ENCODE peak calls at places on chromosomes 3 and 15, in four cellular contexts. K is AG04450, O is endothelial cell, E is mucosa of descending colon. Y is an unnamed sample.

GRCh38 chr3:71305246-71306206 is 278.0 kb downstream of the FOXP1 start:
- DNase-seq in O (peak; percentile 37), K (no peak), E (peak; percentile 29), Y (no peak)

GRCh38 chr3:56758539-56758981 is 43.2 kb downstream of the ARHGEF3 start:
- DNase-seq in O (no peak), E (no peak), K (peak; percentile 68), Y (peak; percentile 95)

GRCh38 chr15:81752974-81753373 is 292.8 kb downstream of the MEX3B start:
- DNase-seq in O (no peak), E (no peak), K (no peak), Y (no peak)

GRCh38 chr3:14213066-14213774 is 34.6 kb downstream of the LSM3 start:
- DNase-seq in K (no peak), E (no peak), O (no peak), Y (no peak)

GRCh38 chr3:24387000-24387399 is 107.7 kb downstream of the THRB start:
- DNase-seq in E (no peak), K (no peak), O (no peak), Y (no peak)

GRCh38 chr15:33059184-33059583 is 135.3 kb downstream of the FMN1 start:
- DNase-seq in O (no peak), K (peak; percentile 15), E (no peak), Y (peak; percentile 47)

GRCh38 chr3:68866157-68866556 is 66.2 kb downstream of the TAFA4 start:
- DNase-seq in E (no peak), O (no peak), K (no peak), Y (no peak)

GRCh38 chr3:184553385-184553784 is 8.2 kb upstream of the EPHB3 start:
- DNase-seq in E (no peak), K (no peak), O (no peak), Y (no peak)

GRCh38 chr3:185851046-185851445 is 26.2 kb upstream of the IGF2BP2 start:
- DNase-seq in E (no peak), O (no peak), K (no peak), Y (peak; percentile 4)

GRCh38 chr3:148796799-148797198 is 30.8 kb upstream of the CPB1 start:
- DNase-seq in K (no peak), E (no peak), O (no peak), Y (no peak)

GRCh38 chr3:47865192-47865591 is 62.3 kb downstream of the DHX30 start:
- DNase-seq in K (no peak), E (no peak), O (no peak), Y (no peak)

GRCh38 chr15:40392986-40393948 is 10.7 kb downstream of the KNSTRN start:
- DNase-seq in K (no peak), E (no peak), O (no peak), Y (no peak)

GRCh38 chr3:57128863-57129602 is 36.1 kb downstream of the IL17RD start:
- DNase-seq in K (no peak), E (no peak), O (no peak), Y (no peak)

GRCh38 chr3:37862712-37863551 is 1.3 kb downstream of the CTDSPL start:
- DNase-seq in K (no peak), O (no peak), E (no peak), Y (peak; percentile 45)

GRCh38 chr3:192372627-192373026 is 354.7 kb downstream of the FGF12 start:
- DNase-seq in O (no peak), E (no peak), K (no peak), Y (no peak)

GRCh38 chr3:42742688-42743087 is 30.4 kb downstream of the CCDC13 start:
- DNase-seq in E (no peak), O (peak; percentile 1), K (no peak), Y (no peak)

GRCh38 chr3:154818676-154819255 is 261.4 kb upstream of the MME start:
- DNase-seq in O (no peak), E (no peak), K (no peak), Y (no peak)

GRCh38 chr15:59691194-59691805 is 2.2 kb upstream of the BNIP2 start:
- DNase-seq in O (peak; percentile 23), E (peak; percentile 82), K (no peak), Y (peak; percentile 34)

GRCh38 chr15:58213587-58214360 is 75.6 kb downstream of the AQP9 start:
- DNase-seq in K (no peak), E (no peak), O (no peak), Y (no peak)

GRCh38 chr3:82067420-82067819 is 306.0 kb upstream of the GBE1 start:
- DNase-seq in O (no peak), E (no peak), K (no peak), Y (no peak)

GRCh38 chr3:149575213-149575961 is 82.4 kb downstream of the WWTR1 start:
- DNase-seq in O (no peak), E (no peak), K (no peak), Y (peak; percentile 88)

GRCh38 chr3:169091196-169091595 is 572.3 kb downstream of the MECOM start:
- DNase-seq in O (no peak), E (no peak), K (no peak), Y (peak; percentile 60)

GRCh38 chr3:173584834-173585831 is 187.6 kb downstream of the NLGN1 start:
- DNase-seq in E (peak; percentile 3), O (peak; percentile 69), K (no peak), Y (peak; percentile 69)

GRCh38 chr3:159762238-159762637 is 226.4 kb upstream of the IL12A start:
- DNase-seq in K (no peak), E (no peak), O (no peak), Y (peak; percentile 29)

GRCh38 chr3:71245052-71245488 is 338.5 kb downstream of the FOXP1 start:
- DNase-seq in O (no peak), K (peak; percentile 74), E (no peak), Y (peak; percentile 47)

GRCh38 chr3:158771018-158771350 is 30.9 kb upstream of the MFSD1 start:
- DNase-seq in K (no peak), O (no peak), E (no peak), Y (no peak)

GRCh38 chr3:12822725-12823373 is 18.5 kb downstream of the RPL32 start:
- DNase-seq in K (no peak), E (no peak), O (no peak), Y (peak; percentile 30)

GRCh38 chr3:188082040-188082439 is 71.9 kb upstream of the LPP start:
- DNase-seq in K (no peak), O (no peak), E (no peak), Y (peak; percentile 36)

GRCh38 chr3:149538371-149538770 is 63.9 kb downstream of the TM4SF4 start:
- DNase-seq in E (no peak), O (no peak), K (no peak), Y (no peak)

GRCh38 chr15:96171271-96171739 is 159.2 kb upstream of the NR2F2 start:
- DNase-seq in O (no peak), E (no peak), K (no peak), Y (no peak)

GRCh38 chr3:1087066-1087555 is 5.7 kb upstream of the CNTN6 start:
- DNase-seq in O (no peak), K (no peak), E (peak; percentile 5), Y (peak; percentile 9)
- TF ChIP-seq CTCF in O (no peak), K (no peak), E (no peak), Y (no peak)

DNA sequence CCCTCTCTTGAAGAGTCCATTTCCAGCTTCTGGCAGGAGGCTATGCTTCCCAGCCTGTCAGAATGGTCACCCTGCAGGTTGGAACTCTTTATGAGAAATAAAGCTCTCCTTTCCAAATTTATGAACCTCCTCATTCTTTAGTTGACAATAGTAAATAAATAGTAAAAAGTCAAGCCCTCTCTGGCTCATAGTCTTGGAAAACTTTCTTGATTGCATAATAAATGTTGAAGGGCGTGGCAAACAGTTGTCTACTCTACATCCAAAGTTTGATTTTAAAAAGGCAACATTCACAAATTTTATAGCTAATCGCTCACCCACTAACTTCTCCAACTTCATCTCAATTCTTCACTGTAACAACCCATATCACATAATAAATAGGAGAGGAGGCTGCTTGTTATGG is 58.8 kb downstream of the MCF2L2 start:
- DNase-seq in O (no peak), E (no peak), K (no peak), Y (no peak)
- TF ChIP-seq CTCF in O (no peak), E (no peak), K (no peak), Y (no peak)

DNA sequence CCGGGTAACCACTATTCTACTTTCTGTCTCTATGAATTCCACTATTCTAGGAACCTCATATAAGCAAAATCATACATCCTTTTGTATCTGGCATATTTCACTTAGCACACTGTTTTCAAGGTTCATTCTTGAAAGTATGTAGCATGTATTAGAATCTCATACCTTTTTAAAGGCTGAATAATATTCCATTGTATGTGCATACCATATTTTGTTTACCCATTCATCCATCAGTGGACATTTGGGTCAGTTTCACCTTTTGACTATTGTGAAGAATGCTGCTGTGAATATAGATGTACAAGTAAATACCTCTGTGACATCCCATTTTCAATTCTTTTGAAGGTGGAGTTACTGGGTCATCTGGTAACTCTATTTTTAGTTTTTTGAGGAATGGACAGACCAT is 36.6 kb upstream of the SEC22A start:
- DNase-seq in K (no peak), O (no peak), E (no peak), Y (no peak)
- TF ChIP-seq CTCF in K (no peak), O (no peak), E (no peak), Y (no peak)

GRCh38 chr3:73098026-73098425 is 36.6 kb downstream of the EBLN2 start:
- DNase-seq in E (no peak), K (no peak), O (no peak), Y (no peak)

GRCh38 chr3:73094951-73095350 is 33.5 kb downstream of the EBLN2 start:
- DNase-seq in E (no peak), K (no peak), O (no peak), Y (no peak)

GRCh38 chr3:73098873-73099272 is 37.4 kb downstream of the EBLN2 start:
- DNase-seq in E (no peak), O (no peak), K (no peak), Y (no peak)

GRCh38 chr3:73096169-73096568 is 34.7 kb downstream of the EBLN2 start:
- DNase-seq in E (no peak), K (no peak), O (no peak), Y (no peak)

GRCh38 chr3:73094127-73094526 is 32.7 kb downstream of the EBLN2 start:
- DNase-seq in O (no peak), E (no peak), K (no peak), Y (no peak)
- TF ChIP-seq CTCF in O (peak; percentile 39), E (no peak), K (no peak), Y (peak; percentile 42)

GRCh38 chr15:75732809-75733451 is 20.3 kb upstream of the CSPG4 start:
- DNase-seq in E (peak; percentile 79), K (no peak), O (peak; percentile 86), Y (peak; percentile 65)
- TF ChIP-seq CTCF in E (peak; percentile 85), K (peak; percentile 86), O (peak; percentile 77), Y (peak; percentile 91)

Y was measured in HFFc6.